ENCODE peak calls at places on chromosomes 4 and X, in ten cellular contexts. G, Y, S, W, E, C, V, T, N and Q are unnamed samples.
A peak's percentile ranks its signal among the peaks of the same experiment; 100 is the strongest.

GRCh38 chr4:82745173-82745842 is 53.3 kb downstream of the SCD5 start:
- DNase-seq in G (no peak), Y (no peak), S (no peak), W (no peak), E (peak; percentile 67), C (no peak), V (no peak), T (no peak), N (no peak), Q (no peak)

GRCh38 chrX:103310592-103311400 is at the start of gene BEX2:
- DNase-seq in G (peak; percentile 82), Y (peak; percentile 81), S (peak; percentile 68), W (peak; percentile 16), E (peak; percentile 87), C (peak; percentile 66), V (peak; percentile 76), T (no peak), N (peak; percentile 25), Q (no peak)

GRCh38 chr4:1550122-1551070 is 133.7 kb downstream of the FAM53A start:
- DNase-seq in G (no peak), Y (no peak), S (no peak), W (no peak), E (no peak), C (no peak), V (no peak), T (no peak), N (peak; percentile 6), Q (no peak)

GRCh38 chr4:61202100-61202637 is 2.0 kb downstream of the ADGRL3 start:
- DNase-seq in G (no peak), Y (peak; percentile 66), S (no peak), W (peak; percentile 18), E (peak; percentile 62), C (peak; percentile 24), V (no peak), T (no peak), N (peak; percentile 22), Q (no peak)

GRCh38 chrX:9368262-9368661 is 96.6 kb upstream of the TBL1X start:
- DNase-seq in G (no peak), Y (no peak), S (no peak), W (no peak), E (no peak), C (no peak), V (no peak), T (no peak), N (no peak), Q (no peak)

GRCh38 chr4:9811796-9812195 is 30.4 kb downstream of the DRD5 start:
- DNase-seq in G (no peak), Y (no peak), S (no peak), W (no peak), E (no peak), C (no peak), V (no peak), T (no peak), N (no peak), Q (no peak)

GRCh38 chr4:124118061-124118460 is 594.5 kb downstream of the ANKRD50 start:
- DNase-seq in G (no peak), Y (no peak), S (no peak), W (no peak), E (no peak), C (no peak), V (no peak), T (no peak), N (no peak), Q (no peak)

GRCh38 chr4:8414377-8414776 is 26.1 kb downstream of the ACOX3 start:
- DNase-seq in G (no peak), Y (no peak), S (no peak), W (no peak), E (no peak), C (no peak), V (peak; percentile 10), T (no peak), N (no peak), Q (no peak)

GRCh38 chr4:98908703-98909262 is 20.1 kb downstream of the EIF4E start:
- DNase-seq in G (no peak), Y (no peak), S (no peak), W (no peak), E (no peak), C (no peak), V (no peak), T (no peak), N (no peak), Q (no peak)

GRCh38 chrX:1596676-1597344 is 5.4 kb downstream of the AKAP17A start:
- DNase-seq in G (no peak), Y (no peak), S (no peak), W (no peak), E (no peak), C (no peak), V (no peak), T (no peak), N (no peak), Q (no peak)

GRCh38 chrX:96684339-96685204 is at the start of gene DIAPH2:
- DNase-seq in G (peak; percentile 75), Y (peak; percentile 43), S (peak; percentile 62), W (peak; percentile 71), E (peak; percentile 88), C (peak; percentile 38), V (peak; percentile 53), T (peak; percentile 91), N (peak; percentile 79), Q (no peak)